ENCODE peak calls at places on chromosomes 13 and 19, in five cellular contexts. I is thoracic aorta; M is upper lobe of left lung; Y is foreskin keratinocyte; S is CD8-positive, alpha-beta T cell. E is an unnamed sample.

GRCh38 chr19:29510701-29511265 is 15.0 kb upstream of the VSTM2B start:
- ATAC-seq in Y (no peak), M (no peak), I (no peak), S (no peak), E (no peak)

GRCh38 chr13:40657307-40657706 is 9.1 kb downstream of the FOXO1 start:
- ATAC-seq in Y (no peak), M (no peak), S (no peak), I (no peak), E (no peak)

GRCh38 chr13:110774051-110774450 is 60.6 kb downstream of the ING1 start:
- ATAC-seq in M (no peak), S (no peak), Y (no peak), I (no peak), E (no peak)

GRCh38 chr19:16233836-16234551 is 36.3 kb downstream of the AP1M1 start:
- ATAC-seq in S (no peak), Y (no peak), M (peak; percentile 3), I (no peak), E (no peak)

GRCh38 chr13:77002590-77003190 is 10.8 kb downstream of the CLN5 start:
- ATAC-seq in I (no peak), S (no peak), Y (peak; percentile 68), M (no peak), E (no peak)

GRCh38 chr13:20924758-20925394 is 22.3 kb upstream of the XPO4 start:
- ATAC-seq in S (peak; percentile 44), Y (peak; percentile 37), M (peak; percentile 63), I (no peak), E (no peak)

GRCh38 chr13:22040810-22041364 is 370.0 kb downstream of the FGF9 start:
- ATAC-seq in Y (no peak), M (peak; percentile 85), S (peak; percentile 55), I (no peak), E (no peak)

GRCh38 chr13:112859128-112859816 is 109.7 kb upstream of the MCF2L start:
- ATAC-seq in Y (no peak), S (no peak), I (no peak), M (no peak), E (no peak)

GRCh38 chr13:20457670-20458069 is 68.0 kb downstream of the CRYL1 start:
- ATAC-seq in I (no peak), Y (no peak), S (no peak), M (no peak), E (no peak)

GRCh38 chr13:99614465-99614885 is 113.2 kb downstream of the TM9SF2 start:
- ATAC-seq in Y (peak; percentile 97), I (no peak), S (peak; percentile 73), M (peak; percentile 64), E (peak; percentile 51)

GRCh38 chr13:25803626-25804025 is 248.2 kb downstream of the SHISA2 start:
- ATAC-seq in I (no peak), Y (no peak), S (no peak), M (peak; percentile 83), E (no peak)

GRCh38 chr19:48152552-48152951 is 17.6 kb downstream of the LIG1 start:
- ATAC-seq in I (no peak), M (no peak), Y (no peak), S (peak; percentile 72), E (peak; percentile 51)

GRCh38 chr19:33758541-33759013 is 38.1 kb upstream of the KCTD15 start:
- ATAC-seq in M (peak; percentile 72), Y (no peak), S (no peak), I (no peak), E (no peak)